ENCODE peak calls at places on chromosomes 16 and 17, in seven cellular contexts. I is CD8-positive, alpha-beta T cell; N is neural progenitor cell; Z is tibial nerve; B is thoracic aorta; Q is PC-9; P is CD8-positive, alpha-beta memory T cell. K is an unnamed sample. For H3K9me3 and H3K4me1, the result is how much of the 10 kb centered on the place peaks cover.

GRCh38 chr17:80901319-80901718 is 90.3 kb upstream of the CHMP6 start:
- DNase-seq in I (no peak), N (no peak), Z (no peak), B (no peak), Q (no peak), P (no peak), K (no peak)

GRCh38 chr16:50282955-50283631 is 16.7 kb downstream of the ADCY7 start:
- DNase-seq in I (no peak), N (no peak), Z (no peak), B (no peak), Q (no peak), P (no peak), K (no peak)

GRCh38 chr17:45700171-45701090 is 83.7 kb upstream of the CRHR1 start:
- DNase-seq in I (no peak), N (no peak), Z (no peak), B (no peak), Q (no peak), P (no peak), K (no peak)

GRCh38 chr16:23857256-23857891 is 21.6 kb downstream of the PRKCB start:
- DNase-seq in I (no peak), N (peak), Z (no peak), B (no peak), Q (no peak), P (no peak), K (no peak)

GRCh38 chr17:14775761-14776492 is 475.0 kb downstream of the HS3ST3B1 start:
- DNase-seq in I (no peak), N (no peak), Z (no peak), B (no peak), Q (no peak), P (no peak), K (no peak)

GRCh38 chr17:15920758-15921239 is 24.1 kb upstream of the ADORA2B start:
- DNase-seq in I (no peak), N (no peak), Z (no peak), B (no peak), Q (peak), P (no peak), K (no peak)

GRCh38 chr16:50637716-50638602 is 43.2 kb downstream of the SNX20 start:
- DNase-seq in I (no peak), N (no peak), Z (no peak), B (no peak), Q (no peak), P (no peak), K (no peak)

GRCh38 chr17:4230142-4230541 is 33.6 kb downstream of the ANKFY1 start:
- DNase-seq in I (no peak), N (no peak), Z (peak), B (peak), Q (peak), P (no peak), K (no peak)

GRCh38 chr17:77735341-77736206 is 222.9 kb upstream of the TNRC6C start:
- DNase-seq in I (no peak), N (peak), Z (no peak), B (peak), Q (no peak), P (no peak), K (peak)

GRCh38 chr17:43608313-43608712 is 53.4 kb downstream of the MEOX1 start:
- DNase-seq in I (no peak), N (no peak), Z (no peak), B (no peak), Q (no peak), P (no peak), K (no peak)

GRCh38 chr17:28113269-28113668 is 70.8 kb downstream of the NLK start:
- DNase-seq in I (no peak), N (no peak), Z (no peak), B (no peak), Q (no peak), P (no peak), K (peak)

GRCh38 chr16:66717112-66717675 is 20.7 kb upstream of the CMTM4 start:
- DNase-seq in I (no peak), N (peak), Z (no peak), B (no peak), Q (no peak), P (no peak), K (peak)

GRCh38 chr17:49779730-49780220 is 8.7 kb upstream of the KAT7 start:
- DNase-seq in I (no peak), N (peak), Z (no peak), B (no peak), Q (peak), P (no peak), K (no peak)

GRCh38 chr16:6047325-6047724 is 949.7 kb upstream of the EEF2KMT start:
- DNase-seq in I (no peak), N (no peak), Z (no peak), B (no peak), Q (no peak), P (no peak), K (no peak)

GRCh38 chr17:1573932-1574696 is 11.5 kb upstream of the PITPNA start:
- DNase-seq in I (peak), N (peak), Z (peak), B (peak), Q (peak), P (peak), K (peak)

GRCh38 chr17:885971-886571 is 93.5 kb downstream of the NXN start:
- DNase-seq in I (no peak), N (no peak), Z (peak), B (no peak), Q (no peak), P (no peak), K (no peak)

GRCh38 chr17:50818266-50818665 is 17.1 kb upstream of the WFIKKN2 start:
- DNase-seq in I (no peak), N (no peak), Z (no peak), B (no peak), Q (no peak), P (no peak), K (no peak)

GRCh38 chr17:77319211-77320031 is 178.7 kb downstream of the SEC14L1 start:
- DNase-seq in I (peak), N (peak), Z (peak), B (peak), Q (peak), P (no peak), K (peak)

GRCh38 chr16:84927621-84928591 is 83.4 kb downstream of the ZDHHC7 start:
- DNase-seq in I (no peak), N (no peak), Z (no peak), B (no peak), Q (no peak), P (no peak), K (no peak)

GRCh38 chr16:80620656-80621605 is 80.1 kb downstream of the DYNLRB2 start:
- DNase-seq in I (no peak), N (peak), Z (no peak), B (no peak), Q (no peak), P (no peak), K (no peak)

GRCh38 chr16:65068151-65068740 is 53.6 kb downstream of the CDH11 start:
- DNase-seq in I (no peak), N (no peak), Z (no peak), B (no peak), Q (no peak), P (no peak), K (no peak)

GRCh38 chr17:27945333-27945616 is 52.1 kb upstream of the LYRM9 start:
- DNase-seq in I (no peak), N (no peak), Z (no peak), B (no peak), Q (no peak), P (no peak), K (no peak)

GRCh38 chr17:44556114-44556853 is 1.0 kb upstream of the FZD2 start:
- DNase-seq in I (peak), N (peak), Z (no peak), B (no peak), Q (no peak), P (no peak), K (peak)

GRCh38 chr17:10105513-10106001 is 92.8 kb downstream of the GAS7 start:
- DNase-seq in I (no peak), N (no peak), Z (no peak), B (no peak), Q (no peak), P (no peak), K (no peak)

GRCh38 chr16:66952430-66953139 is 8.5 kb upstream of the CES3 start:
- DNase-seq in I (no peak), N (peak), Z (no peak), B (no peak), Q (no peak), P (no peak), K (peak)

GRCh38 chr16:85800321-85800669 is 800 bp downstream of the COX4I1 start:
- DNase-seq in I (no peak), N (peak), Z (no peak), B (no peak), Q (no peak), P (peak), K (peak)

GRCh38 chr17:28745052-28745776 is 1.4 kb downstream of the TRAF4 start:
- DNase-seq in I (no peak), N (peak), Z (peak), B (no peak), Q (no peak), P (no peak), K (peak)

GRCh38 chr16:74309789-74310781 is 13.5 kb downstream of the PSMD7 start:
- DNase-seq in I (no peak), N (peak), Z (no peak), B (no peak), Q (peak), P (no peak), K (peak)

GRCh38 chr17:45291170-45291805 is 25.5 kb downstream of the MAP3K14 start:
- DNase-seq in I (no peak), N (no peak), Z (no peak), B (no peak), Q (no peak), P (no peak), K (no peak)

GRCh38 chr16:29674188-29674587 is 4.8 kb upstream of the QPRT start:
- DNase-seq in I (no peak), N (no peak), Z (no peak), B (no peak), Q (no peak), P (no peak), K (no peak)

GRCh38 chr16:63188076-63188771 is 1152.0 kb upstream of the CDH8 start:
- DNase-seq in I (no peak), N (no peak), Z (no peak), B (no peak), Q (no peak), P (no peak), K (no peak)

GRCh38 chr17:79757140-79757745 is 20.7 kb upstream of the CBX2 start:
- DNase-seq in I (no peak), N (no peak), Z (no peak), B (no peak), Q (no peak), P (no peak), K (no peak)

GRCh38 chr16:56226187-56226586 is 34.9 kb downstream of the GNAO1 start:
- DNase-seq in I (no peak), N (no peak), Z (no peak), B (no peak), Q (no peak), P (no peak), K (no peak)

GRCh38 chr17:17712268-17712924 is 31.1 kb downstream of the RAI1 start:
- DNase-seq in I (no peak), N (no peak), Z (no peak), B (no peak), Q (peak), P (no peak), K (no peak)

GRCh38 chr17:82301916-82302497 is 15.4 kb downstream of the CD7 start:
- DNase-seq in I (peak), N (no peak), Z (no peak), B (no peak), Q (no peak), P (peak), K (no peak)

GRCh38 chr16:88616736-88617135 is 21.6 kb upstream of the IL17C start:
- DNase-seq in I (no peak), N (no peak), Z (no peak), B (no peak), Q (no peak), P (no peak), K (no peak)

GRCh38 chr17:57104461-57105175 is 19.6 kb downstream of the AKAP1 start:
- DNase-seq in I (no peak), N (no peak), Z (no peak), B (no peak), Q (no peak), P (no peak), K (no peak)

GRCh38 chr16:2025878-2026460 is 733 bp upstream of the NHERF2 start:
- DNase-seq in I (no peak), N (no peak), Z (no peak), B (no peak), Q (no peak), P (no peak), K (no peak)
- H3K4me3 ChIP-seq in I (peak), N (no peak), Z (no peak), B (peak), Q (peak), P (no peak), K (peak)

GRCh38 chr16:3292604-3293003 is 9.3 kb downstream of the ZNF263 start:
- DNase-seq in I (no peak), N (no peak), Z (no peak), B (no peak), Q (no peak), P (no peak), K (no peak)

GRCh38 chr16:3295783-3296182 is 9.4 kb downstream of the TIGD7 start:
- DNase-seq in I (no peak), N (no peak), Z (no peak), B (no peak), Q (no peak), P (no peak), K (no peak)

GRCh38 chr16:3295209-3295608 is 10.0 kb downstream of the TIGD7 start:
- DNase-seq in I (no peak), N (no peak), Z (no peak), B (no peak), Q (no peak), P (no peak), K (no peak)

GRCh38 chr16:3285131-3285530 is 1.8 kb downstream of the ZNF263 start:
- DNase-seq in I (no peak), N (no peak), Z (no peak), B (no peak), Q (no peak), P (no peak), K (no peak)

GRCh38 chr16:3289998-3290673 is 6.8 kb downstream of the ZNF263 start:
- DNase-seq in I (no peak), N (no peak), Z (no peak), B (no peak), Q (no peak), P (no peak), K (no peak)
- H3K9me3 ChIP-seq in I (under half), N (under half), Z (under half), B (half or more), Q (half or more), P (half or more), K (under half)

DNA sequence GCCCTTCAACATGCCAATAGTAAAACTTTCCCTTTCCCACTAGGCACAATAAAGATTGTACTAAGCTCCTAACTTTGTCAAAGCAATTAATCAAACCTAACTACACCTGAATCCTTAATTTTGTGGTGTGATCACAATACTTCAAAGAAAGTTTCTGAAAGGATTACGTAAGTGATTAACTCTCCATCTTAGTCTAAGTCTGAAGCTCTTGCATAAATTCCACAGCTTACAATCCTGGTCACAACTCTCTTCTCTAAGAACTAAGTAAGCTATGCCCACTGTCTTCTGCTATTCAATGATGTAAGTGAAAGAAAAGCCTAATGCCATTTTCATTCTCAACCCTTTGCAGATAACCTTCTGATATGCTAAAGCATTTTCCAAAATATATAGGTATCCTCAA is 15.4 kb downstream of the SIAH1 start:
- DNase-seq in I (no peak), N (no peak), Z (no peak), B (no peak), Q (no peak), P (no peak), K (peak)
- H3K4me1 ChIP-seq in I (under half), N (under half), Z (under half), B (under half), Q (under half), P (under half), K (half or more)

GRCh38 chr17:30920683-30921543 is 832 bp upstream of the ADAP2 start:
- DNase-seq in I (no peak), N (no peak), Z (no peak), B (no peak), Q (no peak), P (no peak), K (no peak)
- H3K4me3 ChIP-seq in I (no peak), N (peak), Z (no peak), B (peak), Q (no peak), P (no peak), K (peak)

GRCh38 chr17:26809033-26809432 is 484.9 kb upstream of the WSB1 start:
- DNase-seq in I (no peak), N (no peak), Z (no peak), B (no peak), Q (no peak), P (no peak), K (no peak)
- H3K9me3 ChIP-seq in I (under half), N (half or more), Z (under half), B (under half), Q (under half), P (under half), K (under half)

GRCh38 chr17:55278173-55278748 is 13.5 kb downstream of the HLF start:
- DNase-seq in I (no peak), N (no peak), Z (no peak), B (no peak), Q (no peak), P (no peak), K (no peak)
- H3K4me1 ChIP-seq in I (under half), N (under half), Z (under half), B (under half), Q (under half), P (under half), K (under half)

GRCh38 chr17:59828478-59828760 is 64.3 kb downstream of the TUBD1 start:
- DNase-seq in I (no peak), N (no peak), Z (no peak), B (no peak), Q (no peak), P (no peak), K (no peak)
- H3K4me3 ChIP-seq in I (no peak), N (no peak), Z (no peak), B (no peak), Q (peak), P (peak), K (no peak)

K was measured in HAP-1.